ENCODE peak calls at places on chromosome 1, in four cellular contexts. K is PC-3, D is GM23338, W is SK-N-SH. O is an unnamed sample.

GRCh38 chr1:37113285-37113684 is 79.0 kb upstream of the GRIK3 start:
- DNase-seq in K (no peak), D (no peak), W (no peak), O (no peak)

GRCh38 chr1:15331673-15332072 is 78.0 kb upstream of the EFHD2 start:
- DNase-seq in K (no peak), D (no peak), W (no peak), O (no peak)

GRCh38 chr1:196977278-196977677 is at the start of gene CFHR5:
- DNase-seq in K (no peak), D (no peak), W (no peak), O (no peak)

GRCh38 chr1:153649867-153650235 is 8.7 kb upstream of the SNAPIN start:
- DNase-seq in K (peak; percentile 76), D (no peak), W (no peak), O (no peak)

GRCh38 chr1:245197911-245198379 is 43.2 kb downstream of the KIF26B start:
- DNase-seq in K (no peak), D (no peak), W (peak; percentile 52), O (no peak)

GRCh38 chr1:59092126-59092525 is 204.8 kb upstream of the FGGY start:
- DNase-seq in K (no peak), D (no peak), W (no peak), O (no peak)

GRCh38 chr1:198123146-198123545 is 33.7 kb upstream of the NEK7 start:
- DNase-seq in K (peak; percentile 4), D (no peak), W (no peak), O (no peak)

GRCh38 chr1:154707901-154708514 is 100.0 kb upstream of the ADAR start:
- DNase-seq in K (no peak), D (no peak), W (no peak), O (no peak)

GRCh38 chr1:226429051-226429461 is 21.2 kb upstream of the PARP1 start:
- DNase-seq in K (peak; percentile 55), D (no peak), W (no peak), O (no peak)

GRCh38 chr1:162629651-162630050 is 2.6 kb upstream of the DDR2 start:
- DNase-seq in K (no peak), D (no peak), W (no peak), O (no peak)

GRCh38 chr1:182649041-182649440 is 35.3 kb downstream of the RGS8 start:
- DNase-seq in K (no peak), D (no peak), W (no peak), O (no peak)

GRCh38 chr1:228152918-228153258 is 3.2 kb downstream of the GJC2 start:
- DNase-seq in K (no peak), D (no peak), W (no peak), O (no peak)

GRCh38 chr1:230587056-230587455 is 55.2 kb upstream of the COG2 start:
- DNase-seq in K (no peak), D (no peak), W (no peak), O (no peak)

GRCh38 chr1:179126338-179127060 is 44.6 kb downstream of the TOR3A start:
- DNase-seq in K (no peak), D (no peak), W (no peak), O (no peak)
- H3F3A ChIP-seq in K (no peaks in the 10 kb centered on the region), D (peaks cover 2% of the 10 kb centered on the region), W (peaks cover 51% of the 10 kb centered on the region), O (no peaks in the 10 kb centered on the region)

GRCh38 chr1:116001739-116002487 is 25.6 kb downstream of the SLC22A15 start:
- DNase-seq in K (peak; percentile 25), D (no peak), W (no peak), O (no peak)
- H3K27ac ChIP-seq in K (no peak overlapping the region), D (no peak overlapping the region), W (no peak overlapping the region), O (no peak overlapping the region)

DNA sequence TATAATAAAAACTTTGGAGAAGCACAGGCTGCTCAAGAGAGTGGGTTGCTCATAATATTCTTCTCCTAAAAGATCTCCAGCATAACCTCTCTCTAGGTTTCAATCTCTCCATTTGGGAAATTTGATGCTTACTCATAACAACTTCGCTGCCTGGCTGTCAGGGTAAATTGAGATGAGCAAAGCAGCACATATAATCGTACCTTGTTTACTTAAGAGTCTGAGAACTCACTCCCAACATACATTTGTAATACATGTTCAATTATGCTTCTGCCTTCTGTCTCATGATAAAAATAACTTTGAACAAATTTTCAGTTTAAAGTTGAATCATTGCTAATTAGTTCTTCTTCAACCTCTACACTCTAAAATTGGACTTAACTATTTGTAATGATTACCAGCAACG is 68.9 kb downstream of the DUSP10 start:
- DNase-seq in K (no peak), D (no peak), W (no peak), O (no peak)
- TF ChIP-seq EZH2phosphoT487 in K (no peak), D (no peak), W (no peak), O (no peak)

GRCh38 chr1:234598974-234599616 is 10.9 kb downstream of the IRF2BP2 start:
- DNase-seq in K (no peak), D (no peak), W (no peak), O (no peak)
- H3F3A ChIP-seq in K (peaks cover 18% of the 10 kb centered on the region), D (no peaks in the 10 kb centered on the region), W (peaks cover 48% of the 10 kb centered on the region), O (peaks cover 43% of the 10 kb centered on the region)

GRCh38 chr1:87368907-87369306 is 40.2 kb downstream of the LMO4 start:
- DNase-seq in K (no peak), D (no peak), W (no peak), O (no peak)

GRCh38 chr1:87370519-87370918 is 41.8 kb downstream of the LMO4 start:
- DNase-seq in K (no peak), D (peak; percentile 16), W (peak; percentile 6), O (peak; percentile 35)

GRCh38 chr1:87362834-87363426 is 34.2 kb downstream of the LMO4 start:
- DNase-seq in K (no peak), D (no peak), W (no peak), O (no peak)

GRCh38 chr1:87369736-87370135 is 41.1 kb downstream of the LMO4 start:
- DNase-seq in K (no peak), D (no peak), W (peak; percentile 64), O (no peak)

DNA sequence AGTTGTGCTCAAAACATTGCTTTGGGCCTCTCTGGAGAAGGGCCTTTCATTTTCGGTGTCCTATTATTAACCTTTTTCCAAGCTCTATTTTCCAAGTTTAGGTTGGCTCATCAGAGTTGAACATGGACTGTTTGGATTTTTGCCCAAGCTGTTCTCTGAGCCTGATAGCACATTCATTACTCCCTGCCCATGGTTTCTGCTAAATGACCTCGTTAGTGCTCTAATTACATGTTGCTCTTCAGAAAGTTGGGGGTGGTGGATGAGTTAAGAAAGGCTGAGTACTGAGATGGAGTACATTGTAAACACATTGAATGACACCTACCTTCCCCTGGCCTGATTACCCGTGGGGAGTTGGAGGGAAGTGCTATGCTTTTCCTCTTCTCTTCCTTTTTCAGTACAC is 38.9 kb downstream of the LMO4 start:
- DNase-seq in K (no peak), D (no peak), W (no peak), O (no peak)
- H3K27ac ChIP-seq in K (no peak overlapping the region), D (no peak overlapping the region), W (no peak overlapping the region), O (no peak overlapping the region)

DNA sequence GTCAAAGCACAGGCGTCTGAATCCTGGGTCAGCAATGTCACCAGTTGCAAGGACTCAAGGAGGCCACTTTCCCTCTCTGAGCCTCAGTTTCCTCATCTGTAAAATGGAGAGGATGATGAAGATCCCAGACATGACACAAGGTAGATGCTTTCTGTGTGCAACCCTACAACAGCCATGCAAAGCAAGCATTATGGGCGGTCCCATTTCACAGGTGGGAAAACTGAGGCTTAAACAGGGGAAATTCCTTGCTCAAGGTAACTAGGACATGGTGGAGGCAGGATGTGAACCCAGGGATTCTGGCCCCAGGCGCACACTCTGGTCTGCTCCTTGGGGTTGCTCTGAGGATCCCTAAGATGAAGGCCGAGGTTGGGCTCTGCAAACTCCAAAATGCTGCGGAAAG is 311.0 kb downstream of the PTPRU start:
- DNase-seq in K (no peak), D (no peak), W (no peak), O (no peak)
- TF ChIP-seq EZH2phosphoT487 in K (no peak), D (no peak), W (no peak), O (no peak)

GRCh38 chr1:240526321-240526720 is 85.6 kb downstream of the GREM2 start:
- DNase-seq in K (no peak), D (peak; percentile 21), W (no peak), O (peak; percentile 66)
- H3F3A ChIP-seq in K (no peaks in the 10 kb centered on the region), D (no peaks in the 10 kb centered on the region), W (no peaks in the 10 kb centered on the region), O (no peaks in the 10 kb centered on the region)

GRCh38 chr1:147083919-147084272 is 88.4 kb downstream of the PRKAB2 start:
- DNase-seq in K (no peak), D (peak; percentile 56), W (peak; percentile 15), O (no peak)
- H3K27ac ChIP-seq in K (no peak overlapping the region), D (no peak overlapping the region), W (no peak overlapping the region), O (no peak overlapping the region)

GRCh38 chr1:23385119-23385621 is 15.5 kb upstream of the ZNF436 start:
- DNase-seq in K (no peak), D (no peak), W (no peak), O (no peak)
- TF ChIP-seq EZH2phosphoT487 in K (no peak), D (no peak), W (no peak), O (no peak)